ENCODE peak calls at places on chromosomes 16 and 17, in eight cellular contexts. One of them, this sample, is unnamed.

GRCh38 chr17:5121186-5121841 is 5.5 kb downstream of the USP6 start:
- DNase-seq in CD4-positive, CD25-positive, alpha-beta regulatory T cell: no peak
- DNase-seq in dorsolateral prefrontal cortex: no peak
- DNase-seq in CD8-positive, alpha-beta memory T cell: no peak
- DNase-seq in HAP-1: no peak
- DNase-seq in heart left ventricle: peak; percentile 14
- DNase-seq in IMR-90: no peak
- DNase-seq in prostate gland: no peak
- DNase-seq in this sample: peak; percentile 46

GRCh38 chr16:30032083-30032819 is 1.2 kb upstream of the TLCD3B start:
- DNase-seq in CD4-positive, CD25-positive, alpha-beta regulatory T cell: peak; percentile 77
- DNase-seq in dorsolateral prefrontal cortex: no peak
- DNase-seq in CD8-positive, alpha-beta memory T cell: peak; percentile 53
- DNase-seq in HAP-1: peak; percentile 70
- DNase-seq in heart left ventricle: no peak
- DNase-seq in IMR-90: peak; percentile 67
- DNase-seq in prostate gland: no peak
- DNase-seq in this sample: no peak

GRCh38 chr16:50038756-50039529 is 13.9 kb downstream of the CNEP1R1 start:
- DNase-seq in CD4-positive, CD25-positive, alpha-beta regulatory T cell: no peak
- DNase-seq in dorsolateral prefrontal cortex: no peak
- DNase-seq in CD8-positive, alpha-beta memory T cell: no peak
- DNase-seq in HAP-1: no peak
- DNase-seq in heart left ventricle: peak; percentile 64
- DNase-seq in IMR-90: no peak
- DNase-seq in prostate gland: no peak
- DNase-seq in this sample: peak; percentile 72

GRCh38 chr17:51407576-51407975 is 147.2 kb downstream of the UTP18 start:
- DNase-seq in CD4-positive, CD25-positive, alpha-beta regulatory T cell: no peak
- DNase-seq in dorsolateral prefrontal cortex: no peak
- DNase-seq in CD8-positive, alpha-beta memory T cell: no peak
- DNase-seq in HAP-1: no peak
- DNase-seq in heart left ventricle: no peak
- DNase-seq in IMR-90: no peak
- DNase-seq in prostate gland: no peak
- DNase-seq in this sample: no peak

GRCh38 chr17:30219833-30220232 is 15.7 kb downstream of the SLC6A4 start:
- DNase-seq in CD4-positive, CD25-positive, alpha-beta regulatory T cell: no peak
- DNase-seq in dorsolateral prefrontal cortex: no peak
- DNase-seq in CD8-positive, alpha-beta memory T cell: no peak
- DNase-seq in HAP-1: no peak
- DNase-seq in heart left ventricle: no peak
- DNase-seq in IMR-90: no peak
- DNase-seq in prostate gland: no peak
- DNase-seq in this sample: no peak

GRCh38 chr17:65547253-65547670 is 14.2 kb downstream of the AXIN2 start:
- DNase-seq in CD4-positive, CD25-positive, alpha-beta regulatory T cell: no peak
- DNase-seq in dorsolateral prefrontal cortex: no peak
- DNase-seq in CD8-positive, alpha-beta memory T cell: no peak
- DNase-seq in HAP-1: no peak
- DNase-seq in heart left ventricle: no peak
- DNase-seq in IMR-90: peak; percentile 71
- DNase-seq in prostate gland: peak; percentile 39
- DNase-seq in this sample: no peak

GRCh38 chr17:74282587-74283370 is 8.7 kb downstream of the DNAI2 start:
- DNase-seq in CD4-positive, CD25-positive, alpha-beta regulatory T cell: peak; percentile 93
- DNase-seq in dorsolateral prefrontal cortex: no peak
- DNase-seq in CD8-positive, alpha-beta memory T cell: peak; percentile 79
- DNase-seq in HAP-1: no peak
- DNase-seq in heart left ventricle: no peak
- DNase-seq in IMR-90: no peak
- DNase-seq in prostate gland: no peak
- DNase-seq in this sample: no peak

GRCh38 chr16:29909398-29909797 is 9.1 kb downstream of the ASPHD1 start:
- DNase-seq in CD4-positive, CD25-positive, alpha-beta regulatory T cell: no peak
- DNase-seq in dorsolateral prefrontal cortex: no peak
- DNase-seq in CD8-positive, alpha-beta memory T cell: no peak
- DNase-seq in HAP-1: no peak
- DNase-seq in heart left ventricle: no peak
- DNase-seq in IMR-90: peak; percentile 65
- DNase-seq in prostate gland: no peak
- DNase-seq in this sample: no peak

GRCh38 chr16:4232541-4233386 is 9.1 kb downstream of the SRL start:
- DNase-seq in CD4-positive, CD25-positive, alpha-beta regulatory T cell: no peak
- DNase-seq in dorsolateral prefrontal cortex: no peak
- DNase-seq in CD8-positive, alpha-beta memory T cell: no peak
- DNase-seq in HAP-1: no peak
- DNase-seq in heart left ventricle: no peak
- DNase-seq in IMR-90: no peak
- DNase-seq in prostate gland: no peak
- DNase-seq in this sample: no peak

GRCh38 chr16:66521227-66521626 is 28.7 kb downstream of the TK2 start:
- DNase-seq in CD4-positive, CD25-positive, alpha-beta regulatory T cell: no peak
- DNase-seq in dorsolateral prefrontal cortex: no peak
- DNase-seq in CD8-positive, alpha-beta memory T cell: no peak
- DNase-seq in HAP-1: no peak
- DNase-seq in heart left ventricle: no peak
- DNase-seq in IMR-90: no peak
- DNase-seq in prostate gland: no peak
- DNase-seq in this sample: no peak

GRCh38 chr17:76909971-76910760 is 42.0 kb downstream of the MGAT5B start:
- DNase-seq in CD4-positive, CD25-positive, alpha-beta regulatory T cell: peak; percentile 11
- DNase-seq in dorsolateral prefrontal cortex: peak; percentile 68
- DNase-seq in CD8-positive, alpha-beta memory T cell: no peak
- DNase-seq in HAP-1: peak; percentile 5
- DNase-seq in heart left ventricle: peak; percentile 38
- DNase-seq in IMR-90: peak; percentile 41
- DNase-seq in prostate gland: peak; percentile 17
- DNase-seq in this sample: no peak

GRCh38 chr17:59165933-59166342 is 10.4 kb downstream of the PRR11 start:
- DNase-seq in CD4-positive, CD25-positive, alpha-beta regulatory T cell: peak; percentile 77
- DNase-seq in dorsolateral prefrontal cortex: peak; percentile 17
- DNase-seq in CD8-positive, alpha-beta memory T cell: peak; percentile 29
- DNase-seq in HAP-1: peak; percentile 99
- DNase-seq in heart left ventricle: no peak
- DNase-seq in IMR-90: peak; percentile 60
- DNase-seq in prostate gland: no peak
- DNase-seq in this sample: no peak

GRCh38 chr17:56499799-56500388 is 93.6 kb upstream of the NOG start:
- DNase-seq in CD4-positive, CD25-positive, alpha-beta regulatory T cell: peak; percentile 60
- DNase-seq in dorsolateral prefrontal cortex: no peak
- DNase-seq in CD8-positive, alpha-beta memory T cell: no peak
- DNase-seq in HAP-1: peak; percentile 14
- DNase-seq in heart left ventricle: no peak
- DNase-seq in IMR-90: peak; percentile 37
- DNase-seq in prostate gland: no peak
- DNase-seq in this sample: no peak

GRCh38 chr16:49280022-49280741 is 1.5 kb downstream of the CBLN1 start:
- DNase-seq in CD4-positive, CD25-positive, alpha-beta regulatory T cell: no peak
- DNase-seq in dorsolateral prefrontal cortex: no peak
- DNase-seq in CD8-positive, alpha-beta memory T cell: no peak
- DNase-seq in HAP-1: no peak
- DNase-seq in heart left ventricle: no peak
- DNase-seq in IMR-90: no peak
- DNase-seq in prostate gland: no peak
- DNase-seq in this sample: no peak

GRCh38 chr16:81758376-81758775 is 20.7 kb upstream of the PLCG2 start:
- DNase-seq in CD4-positive, CD25-positive, alpha-beta regulatory T cell: no peak
- DNase-seq in dorsolateral prefrontal cortex: no peak
- DNase-seq in CD8-positive, alpha-beta memory T cell: no peak
- DNase-seq in HAP-1: no peak
- DNase-seq in heart left ventricle: no peak
- DNase-seq in IMR-90: peak; percentile 9
- DNase-seq in prostate gland: no peak
- DNase-seq in this sample: no peak

DNA sequence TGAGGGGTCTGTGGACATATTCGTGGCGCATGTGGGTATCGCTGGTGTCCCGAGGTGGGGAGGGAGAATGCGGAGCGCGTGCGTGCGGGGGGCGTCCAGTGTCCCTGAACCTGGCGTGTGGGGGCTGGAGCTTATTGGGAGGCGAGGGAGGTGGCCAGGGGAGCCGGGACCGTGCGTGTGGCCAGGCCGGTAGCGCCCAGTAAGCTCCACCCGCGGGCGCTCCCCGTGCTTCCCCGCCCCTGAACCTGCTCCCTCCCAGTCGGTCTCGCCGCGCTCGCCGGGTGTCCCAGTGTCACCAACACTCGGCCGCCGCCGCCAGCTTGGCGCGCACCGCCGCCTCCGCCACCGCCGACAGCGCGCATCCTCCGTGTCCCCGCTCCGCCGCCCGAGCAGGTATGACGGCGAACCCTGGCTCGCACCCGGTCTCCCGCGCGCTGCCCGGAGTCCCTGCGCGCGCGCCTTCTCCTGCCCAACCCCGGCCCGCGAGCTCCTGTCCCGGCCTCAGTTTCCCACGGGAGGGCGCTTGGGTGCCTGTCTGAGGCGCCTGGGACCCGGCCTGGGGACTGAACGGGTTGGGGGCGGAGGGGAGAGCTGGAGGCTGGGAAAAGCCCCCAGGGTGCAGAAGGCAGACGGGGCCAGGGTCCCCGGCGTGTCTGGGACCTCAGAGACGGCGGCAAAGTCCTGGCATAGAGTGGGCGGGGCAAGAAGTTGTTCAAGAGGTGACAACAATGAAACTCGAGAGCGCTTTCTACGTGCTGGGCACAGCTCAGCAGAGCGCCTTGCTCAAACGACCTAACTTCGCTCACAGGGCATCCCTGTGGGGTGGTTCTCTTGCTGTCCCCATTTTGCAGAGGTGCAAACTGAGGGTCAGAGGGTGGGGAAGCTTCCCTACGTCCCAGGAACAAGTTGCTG is at the start of gene SCNN1B:
- DNase-seq in CD4-positive, CD25-positive, alpha-beta regulatory T cell: no peak
- DNase-seq in dorsolateral prefrontal cortex: peak; percentile 26
- DNase-seq in CD8-positive, alpha-beta memory T cell: no peak
- DNase-seq in HAP-1: no peak
- DNase-seq in heart left ventricle: no peak
- DNase-seq in IMR-90: no peak
- DNase-seq in prostate gland: peak; percentile 46
- DNase-seq in this sample: no peak
- H3K4me3 ChIP-seq in CD4-positive, CD25-positive, alpha-beta regulatory T cell: no peak within 1 kb of the TSS
- H3K4me3 ChIP-seq in dorsolateral prefrontal cortex: peak within 1 kb of the TSS; percentile 44
- H3K4me3 ChIP-seq in CD8-positive, alpha-beta memory T cell: no peak within 1 kb of the TSS
- H3K4me3 ChIP-seq in HAP-1: no peak within 1 kb of the TSS
- H3K4me3 ChIP-seq in heart left ventricle: peak within 1 kb of the TSS; percentile 13
- H3K4me3 ChIP-seq in IMR-90: no peak within 1 kb of the TSS
- H3K4me3 ChIP-seq in prostate gland: peak within 1 kb of the TSS; percentile 29
- H3K4me3 ChIP-seq in this sample: peak within 1 kb of the TSS; percentile 11

GRCh38 chr17:81404557-81405165 is 9.4 kb downstream of the BAHCC1 start:
- DNase-seq in CD4-positive, CD25-positive, alpha-beta regulatory T cell: no peak
- DNase-seq in dorsolateral prefrontal cortex: no peak
- DNase-seq in CD8-positive, alpha-beta memory T cell: no peak
- DNase-seq in HAP-1: no peak
- DNase-seq in heart left ventricle: no peak
- DNase-seq in IMR-90: no peak
- DNase-seq in prostate gland: no peak
- DNase-seq in this sample: no peak

GRCh38 chr17:81403040-81403467 is 7.8 kb downstream of the BAHCC1 start:
- DNase-seq in CD4-positive, CD25-positive, alpha-beta regulatory T cell: no peak
- DNase-seq in dorsolateral prefrontal cortex: no peak
- DNase-seq in CD8-positive, alpha-beta memory T cell: no peak
- DNase-seq in HAP-1: no peak
- DNase-seq in heart left ventricle: no peak
- DNase-seq in IMR-90: peak; percentile 46
- DNase-seq in prostate gland: no peak
- DNase-seq in this sample: no peak

GRCh38 chr17:81402530-81402941 is 7.3 kb downstream of the BAHCC1 start:
- DNase-seq in CD4-positive, CD25-positive, alpha-beta regulatory T cell: no peak
- DNase-seq in dorsolateral prefrontal cortex: no peak
- DNase-seq in CD8-positive, alpha-beta memory T cell: no peak
- DNase-seq in HAP-1: no peak
- DNase-seq in heart left ventricle: no peak
- DNase-seq in IMR-90: no peak
- DNase-seq in prostate gland: no peak
- DNase-seq in this sample: no peak

GRCh38 chr17:81405382-81406005 is 10.2 kb downstream of the BAHCC1 start:
- DNase-seq in CD4-positive, CD25-positive, alpha-beta regulatory T cell: no peak
- DNase-seq in dorsolateral prefrontal cortex: no peak
- DNase-seq in CD8-positive, alpha-beta memory T cell: no peak
- DNase-seq in HAP-1: no peak
- DNase-seq in heart left ventricle: peak; percentile 80
- DNase-seq in IMR-90: no peak
- DNase-seq in prostate gland: no peak
- DNase-seq in this sample: peak; percentile 97

GRCh38 chr17:81403671-81404534 is 8.6 kb downstream of the BAHCC1 start:
- DNase-seq in CD4-positive, CD25-positive, alpha-beta regulatory T cell: no peak
- DNase-seq in dorsolateral prefrontal cortex: no peak
- DNase-seq in CD8-positive, alpha-beta memory T cell: no peak
- DNase-seq in HAP-1: no peak
- DNase-seq in heart left ventricle: no peak
- DNase-seq in IMR-90: no peak
- DNase-seq in prostate gland: no peak
- DNase-seq in this sample: no peak
- H3K4me3 ChIP-seq in CD4-positive, CD25-positive, alpha-beta regulatory T cell: no peak overlapping the region
- H3K4me3 ChIP-seq in dorsolateral prefrontal cortex: peak overlapping the region; percentile 27
- H3K4me3 ChIP-seq in CD8-positive, alpha-beta memory T cell: no peak overlapping the region
- H3K4me3 ChIP-seq in HAP-1: no peak overlapping the region
- H3K4me3 ChIP-seq in heart left ventricle: peak overlapping the region; percentile 0
- H3K4me3 ChIP-seq in IMR-90: no peak overlapping the region
- H3K4me3 ChIP-seq in prostate gland: no peak overlapping the region
- H3K4me3 ChIP-seq in this sample: peak overlapping the region; percentile 51

GRCh38 chr17:20920813-20921199 is 122.0 kb downstream of the USP22 start:
- DNase-seq in CD4-positive, CD25-positive, alpha-beta regulatory T cell: no peak
- DNase-seq in dorsolateral prefrontal cortex: no peak
- DNase-seq in CD8-positive, alpha-beta memory T cell: no peak
- DNase-seq in HAP-1: no peak
- DNase-seq in heart left ventricle: no peak
- DNase-seq in IMR-90: peak; percentile 53
- DNase-seq in prostate gland: no peak
- DNase-seq in this sample: no peak
- H3K4me3 ChIP-seq in CD4-positive, CD25-positive, alpha-beta regulatory T cell: no peak overlapping the region
- H3K4me3 ChIP-seq in dorsolateral prefrontal cortex: no peak overlapping the region
- H3K4me3 ChIP-seq in CD8-positive, alpha-beta memory T cell: no peak overlapping the region
- H3K4me3 ChIP-seq in HAP-1: no peak overlapping the region
- H3K4me3 ChIP-seq in heart left ventricle: no peak overlapping the region
- H3K4me3 ChIP-seq in IMR-90: no peak overlapping the region
- H3K4me3 ChIP-seq in prostate gland: no peak overlapping the region
- H3K4me3 ChIP-seq in this sample: peak overlapping the region; percentile 14

GRCh38 chr17:21217346-21217745 is 3.4 kb upstream of the TMEM11 start:
- DNase-seq in CD4-positive, CD25-positive, alpha-beta regulatory T cell: no peak
- DNase-seq in dorsolateral prefrontal cortex: no peak
- DNase-seq in CD8-positive, alpha-beta memory T cell: no peak
- DNase-seq in HAP-1: no peak
- DNase-seq in heart left ventricle: no peak
- DNase-seq in IMR-90: no peak
- DNase-seq in prostate gland: no peak
- DNase-seq in this sample: no peak

GRCh38 chr17:21218831-21219380 is 4.9 kb upstream of the TMEM11 start:
- DNase-seq in CD4-positive, CD25-positive, alpha-beta regulatory T cell: no peak
- DNase-seq in dorsolateral prefrontal cortex: no peak
- DNase-seq in CD8-positive, alpha-beta memory T cell: no peak
- DNase-seq in HAP-1: no peak
- DNase-seq in heart left ventricle: no peak
- DNase-seq in IMR-90: no peak
- DNase-seq in prostate gland: no peak
- DNase-seq in this sample: no peak

GRCh38 chr17:21214777-21215541 is 998 bp upstream of the TMEM11 start:
- DNase-seq in CD4-positive, CD25-positive, alpha-beta regulatory T cell: no peak
- DNase-seq in dorsolateral prefrontal cortex: peak; percentile 19
- DNase-seq in CD8-positive, alpha-beta memory T cell: no peak
- DNase-seq in HAP-1: no peak
- DNase-seq in heart left ventricle: no peak
- DNase-seq in IMR-90: no peak
- DNase-seq in prostate gland: no peak
- DNase-seq in this sample: peak; percentile 35

GRCh38 chr17:21215935-21216334 is 2.0 kb upstream of the TMEM11 start:
- DNase-seq in CD4-positive, CD25-positive, alpha-beta regulatory T cell: peak; percentile 31
- DNase-seq in dorsolateral prefrontal cortex: no peak
- DNase-seq in CD8-positive, alpha-beta memory T cell: no peak
- DNase-seq in HAP-1: no peak
- DNase-seq in heart left ventricle: no peak
- DNase-seq in IMR-90: no peak
- DNase-seq in prostate gland: no peak
- DNase-seq in this sample: no peak

GRCh38 chr17:21218101-21218500 is 4.1 kb upstream of the TMEM11 start:
- DNase-seq in CD4-positive, CD25-positive, alpha-beta regulatory T cell: no peak
- DNase-seq in dorsolateral prefrontal cortex: no peak
- DNase-seq in CD8-positive, alpha-beta memory T cell: no peak
- DNase-seq in HAP-1: no peak
- DNase-seq in heart left ventricle: no peak
- DNase-seq in IMR-90: no peak
- DNase-seq in prostate gland: no peak
- DNase-seq in this sample: no peak
- H3K4me3 ChIP-seq in CD4-positive, CD25-positive, alpha-beta regulatory T cell: no peak overlapping the region
- H3K4me3 ChIP-seq in dorsolateral prefrontal cortex: no peak overlapping the region
- H3K4me3 ChIP-seq in CD8-positive, alpha-beta memory T cell: no peak overlapping the region
- H3K4me3 ChIP-seq in HAP-1: no peak overlapping the region
- H3K4me3 ChIP-seq in heart left ventricle: no peak overlapping the region
- H3K4me3 ChIP-seq in IMR-90: no peak overlapping the region
- H3K4me3 ChIP-seq in prostate gland: no peak overlapping the region
- H3K4me3 ChIP-seq in this sample: no peak overlapping the region